ENCODE peak calls at places on chromosomes 5 and 9, in seven cellular contexts. F is NCI-H446 treated with DMSO at 0.1 percent for 48 hours; Z is naive thymus-derived CD4-positive, alpha-beta T cell; E is GM23338; H is stimulated activated CD8-positive, alpha-beta memory T cell treated with anti-CD3 and anti-CD28 coated beads, Interleukin-15, amount 100 ng/mL, for 1 hour; C is activated T-helper 1 cell treated with anti-CD3 and anti-CD28 coated beads, Interleukin-2, amount 50 U/mL, for 16 hours; O is spleen. A is an unnamed sample.

GRCh38 chr9:19470981-19471650 is 62.3 kb downstream of the ACER2 start:
- DNase-seq in F (no peak), Z (no peak), E (no peak), H (no peak), C (no peak), O (no peak), A (no peak)

GRCh38 chr9:70111042-70111602 is 67.5 kb downstream of the MAMDC2 start:
- DNase-seq in F (peak), Z (peak), E (peak), H (peak), C (peak), O (peak), A (peak)

GRCh38 chr9:87395804-87396458 is 101.7 kb upstream of the DAPK1 start:
- DNase-seq in F (no peak), Z (no peak), E (no peak), H (no peak), C (no peak), O (no peak), A (no peak)

GRCh38 chr5:150140830-150141229 is 14.8 kb downstream of the PDGFRB start:
- DNase-seq in F (no peak), Z (no peak), E (no peak), H (no peak), C (no peak), O (no peak), A (no peak)

GRCh38 chr5:68024426-68024825 is 191.1 kb upstream of the PIK3R1 start:
- DNase-seq in F (no peak), Z (no peak), E (no peak), H (no peak), C (no peak), O (no peak), A (no peak)

GRCh38 chr5:178625679-178626483 is 969 bp downstream of the CLK4 start:
- DNase-seq in F (no peak), Z (peak), E (peak), H (peak), C (no peak), O (no peak), A (no peak)

GRCh38 chr5:175456105-175456504 is 12.1 kb upstream of the DRD1 start:
- DNase-seq in F (no peak), Z (no peak), E (no peak), H (no peak), C (no peak), O (no peak), A (no peak)

GRCh38 chr5:109868737-109869136 is 179.0 kb downstream of the MAN2A1 start:
- DNase-seq in F (no peak), Z (peak), E (no peak), H (no peak), C (no peak), O (no peak), A (no peak)

GRCh38 chr9:20477940-20478620 is 144.2 kb downstream of the MLLT3 start:
- DNase-seq in F (no peak), Z (no peak), E (peak), H (no peak), C (no peak), O (no peak), A (no peak)

GRCh38 chr5:175712681-175713085 is 54.8 kb downstream of the HRH2 start:
- DNase-seq in F (no peak), Z (no peak), E (no peak), H (no peak), C (no peak), O (peak), A (no peak)

GRCh38 chr5:146653560-146653959 is 137.6 kb upstream of the GPR151 start:
- DNase-seq in F (no peak), Z (no peak), E (no peak), H (no peak), C (no peak), O (no peak), A (no peak)

GRCh38 chr5:171667341-171668096 is 118.1 kb upstream of the SMIM23 start:
- DNase-seq in F (no peak), Z (no peak), E (peak), H (no peak), C (no peak), O (no peak), A (peak)

GRCh38 chr5:56085205-56085604 is 90.4 kb upstream of the IL6ST start:
- DNase-seq in F (no peak), Z (no peak), E (no peak), H (no peak), C (no peak), O (no peak), A (no peak)

GRCh38 chr5:161382702-161383101 is 163.8 kb downstream of the GABRB2 start:
- DNase-seq in F (peak), Z (no peak), E (no peak), H (no peak), C (no peak), O (no peak), A (no peak)

GRCh38 chr5:98031926-98032325 is 741.5 kb upstream of the RGMB start:
- DNase-seq in F (no peak), Z (no peak), E (no peak), H (no peak), C (no peak), O (no peak), A (no peak)

GRCh38 chr5:123449424-123449823 is 26.2 kb upstream of the CEP120 start:
- DNase-seq in F (no peak), Z (no peak), E (no peak), H (no peak), C (no peak), O (no peak), A (no peak)

GRCh38 chr9:1429328-1429727 is 379.2 kb downstream of the DMRT2 start:
- DNase-seq in F (peak), Z (no peak), E (peak), H (no peak), C (no peak), O (no peak), A (no peak)

GRCh38 chr9:128632486-128632885 is 24.2 kb downstream of the DYNC2I2 start:
- DNase-seq in F (no peak), Z (no peak), E (no peak), H (no peak), C (no peak), O (peak), A (no peak)

GRCh38 chr5:58085800-58086199 is 374.1 kb downstream of the PLK2 start:
- DNase-seq in F (no peak), Z (no peak), E (no peak), H (no peak), C (no peak), O (no peak), A (no peak)

GRCh38 chr5:78754655-78755054 is 106.1 kb upstream of the LHFPL2 start:
- DNase-seq in F (no peak), Z (no peak), E (no peak), H (no peak), C (no peak), O (no peak), A (no peak)

GRCh38 chr5:97338729-97339128 is 155.7 kb upstream of the RIOK2 start:
- DNase-seq in F (no peak), Z (no peak), E (no peak), H (no peak), C (no peak), O (no peak), A (no peak)

GRCh38 chr9:121895836-121896544 is 197.1 kb downstream of the TTLL11 start:
- DNase-seq in F (no peak), Z (no peak), E (peak), H (no peak), C (no peak), O (no peak), A (no peak)

GRCh38 chr5:74833537-74834266 is 32.5 kb downstream of the FAM169A start:
- DNase-seq in F (no peak), Z (no peak), E (no peak), H (no peak), C (no peak), O (no peak), A (no peak)

GRCh38 chr9:127746959-127747569 is 12.0 kb upstream of the TOR2A start:
- DNase-seq in F (no peak), Z (peak), E (no peak), H (no peak), C (no peak), O (no peak), A (no peak)

GRCh38 chr9:27110181-27110580 is 1.2 kb downstream of the TEK start:
- DNase-seq in F (no peak), Z (no peak), E (no peak), H (no peak), C (no peak), O (no peak), A (no peak)

GRCh38 chr5:36683821-36684434 is 77.5 kb downstream of the SLC1A3 start:
- DNase-seq in F (no peak), Z (no peak), E (no peak), H (no peak), C (no peak), O (no peak), A (no peak)

GRCh38 chr5:112703866-112704820 is 33.5 kb upstream of the APC start:
- DNase-seq in F (peak), Z (no peak), E (no peak), H (no peak), C (no peak), O (no peak), A (no peak)

GRCh38 chr9:107644774-107645463 is 155.3 kb upstream of the KLF4 start:
- DNase-seq in F (no peak), Z (no peak), E (no peak), H (no peak), C (no peak), O (peak), A (no peak)